ENCODE peak calls at places on chromosome 5, in ten cellular contexts. One of them, this sample, is unnamed.

GRCh38 chr5:14502291-14502690 is 79.3 kb upstream of the OTULINL start:
- DNase-seq in tibial artery: no peak
- DNase-seq in lower lobe of right lung: no peak
- DNase-seq in left lung: no peak
- DNase-seq in fibroblast of villous mesenchyme: no peak
- DNase-seq in A549: no peak
- DNase-seq in foreskin fibroblast: no peak
- DNase-seq in fibroblast of the aortic adventitia: no peak
- DNase-seq in choroid plexus epithelial cell: no peak
- DNase-seq in astrocyte of the spinal cord: no peak
- DNase-seq in this sample: peak

GRCh38 chr5:201672-202071 is 10.4 kb downstream of the LRRC14B start:
- DNase-seq in tibial artery: no peak
- DNase-seq in lower lobe of right lung: no peak
- DNase-seq in left lung: no peak
- DNase-seq in fibroblast of villous mesenchyme: no peak
- DNase-seq in A549: no peak
- DNase-seq in foreskin fibroblast: no peak
- DNase-seq in fibroblast of the aortic adventitia: no peak
- DNase-seq in choroid plexus epithelial cell: no peak
- DNase-seq in astrocyte of the spinal cord: no peak
- DNase-seq in this sample: no peak

GRCh38 chr5:98927988-98928801 is 612 bp downstream of the CHD1 start:
- DNase-seq in tibial artery: peak
- DNase-seq in lower lobe of right lung: peak
- DNase-seq in left lung: peak
- DNase-seq in fibroblast of villous mesenchyme: peak
- DNase-seq in A549: peak
- DNase-seq in foreskin fibroblast: peak
- DNase-seq in fibroblast of the aortic adventitia: peak
- DNase-seq in choroid plexus epithelial cell: peak
- DNase-seq in astrocyte of the spinal cord: peak
- DNase-seq in this sample: peak

GRCh38 chr5:108655750-108656450 is 91.8 kb upstream of the FER start:
- DNase-seq in tibial artery: no peak
- DNase-seq in lower lobe of right lung: no peak
- DNase-seq in left lung: no peak
- DNase-seq in fibroblast of villous mesenchyme: peak
- DNase-seq in A549: peak
- DNase-seq in foreskin fibroblast: no peak
- DNase-seq in fibroblast of the aortic adventitia: peak
- DNase-seq in choroid plexus epithelial cell: peak
- DNase-seq in astrocyte of the spinal cord: peak
- DNase-seq in this sample: peak

GRCh38 chr5:78915170-78915569 is 69.9 kb downstream of the ARSB start:
- DNase-seq in tibial artery: no peak
- DNase-seq in lower lobe of right lung: no peak
- DNase-seq in left lung: no peak
- DNase-seq in fibroblast of villous mesenchyme: no peak
- DNase-seq in A549: no peak
- DNase-seq in foreskin fibroblast: no peak
- DNase-seq in fibroblast of the aortic adventitia: no peak
- DNase-seq in choroid plexus epithelial cell: no peak
- DNase-seq in astrocyte of the spinal cord: no peak
- DNase-seq in this sample: no peak

GRCh38 chr5:115414406-115415142 is 118.1 kb upstream of the CCDC112 start:
- DNase-seq in tibial artery: no peak
- DNase-seq in lower lobe of right lung: peak
- DNase-seq in left lung: no peak
- DNase-seq in fibroblast of villous mesenchyme: peak
- DNase-seq in A549: no peak
- DNase-seq in foreskin fibroblast: peak
- DNase-seq in fibroblast of the aortic adventitia: peak
- DNase-seq in choroid plexus epithelial cell: peak
- DNase-seq in astrocyte of the spinal cord: peak
- DNase-seq in this sample: peak

GRCh38 chr5:163893301-163893700 is 387.9 kb downstream of the MAT2B start:
- DNase-seq in tibial artery: no peak
- DNase-seq in lower lobe of right lung: no peak
- DNase-seq in left lung: no peak
- DNase-seq in fibroblast of villous mesenchyme: peak
- DNase-seq in A549: no peak
- DNase-seq in foreskin fibroblast: peak
- DNase-seq in fibroblast of the aortic adventitia: peak
- DNase-seq in choroid plexus epithelial cell: peak
- DNase-seq in astrocyte of the spinal cord: no peak
- DNase-seq in this sample: peak

GRCh38 chr5:131523500-131524185 is 111.4 kb downstream of the RAPGEF6 start:
- DNase-seq in tibial artery: no peak
- DNase-seq in lower lobe of right lung: no peak
- DNase-seq in left lung: no peak
- DNase-seq in fibroblast of villous mesenchyme: no peak
- DNase-seq in A549: no peak
- DNase-seq in foreskin fibroblast: no peak
- DNase-seq in fibroblast of the aortic adventitia: no peak
- DNase-seq in choroid plexus epithelial cell: no peak
- DNase-seq in astrocyte of the spinal cord: no peak
- DNase-seq in this sample: no peak

GRCh38 chr5:38645508-38645907 is 89.1 kb upstream of the LIFR start:
- DNase-seq in tibial artery: peak
- DNase-seq in lower lobe of right lung: no peak
- DNase-seq in left lung: no peak
- DNase-seq in fibroblast of villous mesenchyme: no peak
- DNase-seq in A549: no peak
- DNase-seq in foreskin fibroblast: peak
- DNase-seq in fibroblast of the aortic adventitia: peak
- DNase-seq in choroid plexus epithelial cell: no peak
- DNase-seq in astrocyte of the spinal cord: no peak
- DNase-seq in this sample: peak

GRCh38 chr5:154313360-154314017 is 123.0 kb downstream of the GALNT10 start:
- DNase-seq in tibial artery: no peak
- DNase-seq in lower lobe of right lung: no peak
- DNase-seq in left lung: no peak
- DNase-seq in fibroblast of villous mesenchyme: no peak
- DNase-seq in A549: no peak
- DNase-seq in foreskin fibroblast: no peak
- DNase-seq in fibroblast of the aortic adventitia: no peak
- DNase-seq in choroid plexus epithelial cell: no peak
- DNase-seq in astrocyte of the spinal cord: no peak
- DNase-seq in this sample: no peak
- TF ChIP-seq CTCF in tibial artery: no peak
- TF ChIP-seq CTCF in lower lobe of right lung: no peak
- TF ChIP-seq CTCF in left lung: no peak
- TF ChIP-seq CTCF in fibroblast of villous mesenchyme: no peak
- TF ChIP-seq CTCF in A549: no peak
- TF ChIP-seq CTCF in foreskin fibroblast: no peak
- TF ChIP-seq CTCF in fibroblast of the aortic adventitia: no peak
- TF ChIP-seq CTCF in choroid plexus epithelial cell: no peak
- TF ChIP-seq CTCF in astrocyte of the spinal cord: no peak
- TF ChIP-seq CTCF in this sample: no peak

GRCh38 chr5:77398458-77398857 is 93.7 kb downstream of the WDR41 start:
- DNase-seq in tibial artery: no peak
- DNase-seq in lower lobe of right lung: no peak
- DNase-seq in left lung: no peak
- DNase-seq in fibroblast of villous mesenchyme: no peak
- DNase-seq in A549: no peak
- DNase-seq in foreskin fibroblast: no peak
- DNase-seq in fibroblast of the aortic adventitia: no peak
- DNase-seq in choroid plexus epithelial cell: no peak
- DNase-seq in astrocyte of the spinal cord: no peak
- DNase-seq in this sample: no peak
- H3K4me3 ChIP-seq in tibial artery: no peak
- H3K4me3 ChIP-seq in lower lobe of right lung: no peak
- H3K4me3 ChIP-seq in left lung: no peak
- H3K4me3 ChIP-seq in fibroblast of villous mesenchyme: no peak
- H3K4me3 ChIP-seq in A549: no peak
- H3K4me3 ChIP-seq in foreskin fibroblast: no peak
- H3K4me3 ChIP-seq in fibroblast of the aortic adventitia: no peak
- H3K4me3 ChIP-seq in choroid plexus epithelial cell: no peak
- H3K4me3 ChIP-seq in astrocyte of the spinal cord: no peak
- H3K4me3 ChIP-seq in this sample: no peak

GRCh38 chr5:42230839-42231238 is 192.4 kb upstream of the GHR start:
- DNase-seq in tibial artery: no peak
- DNase-seq in lower lobe of right lung: no peak
- DNase-seq in left lung: no peak
- DNase-seq in fibroblast of villous mesenchyme: no peak
- DNase-seq in A549: no peak
- DNase-seq in foreskin fibroblast: no peak
- DNase-seq in fibroblast of the aortic adventitia: no peak
- DNase-seq in choroid plexus epithelial cell: no peak
- DNase-seq in astrocyte of the spinal cord: no peak
- DNase-seq in this sample: no peak

GRCh38 chr5:42228279-42228678 is 195.0 kb upstream of the GHR start:
- DNase-seq in tibial artery: no peak
- DNase-seq in lower lobe of right lung: no peak
- DNase-seq in left lung: no peak
- DNase-seq in fibroblast of villous mesenchyme: no peak
- DNase-seq in A549: no peak
- DNase-seq in foreskin fibroblast: peak
- DNase-seq in fibroblast of the aortic adventitia: no peak
- DNase-seq in choroid plexus epithelial cell: no peak
- DNase-seq in astrocyte of the spinal cord: no peak
- DNase-seq in this sample: peak

DNA sequence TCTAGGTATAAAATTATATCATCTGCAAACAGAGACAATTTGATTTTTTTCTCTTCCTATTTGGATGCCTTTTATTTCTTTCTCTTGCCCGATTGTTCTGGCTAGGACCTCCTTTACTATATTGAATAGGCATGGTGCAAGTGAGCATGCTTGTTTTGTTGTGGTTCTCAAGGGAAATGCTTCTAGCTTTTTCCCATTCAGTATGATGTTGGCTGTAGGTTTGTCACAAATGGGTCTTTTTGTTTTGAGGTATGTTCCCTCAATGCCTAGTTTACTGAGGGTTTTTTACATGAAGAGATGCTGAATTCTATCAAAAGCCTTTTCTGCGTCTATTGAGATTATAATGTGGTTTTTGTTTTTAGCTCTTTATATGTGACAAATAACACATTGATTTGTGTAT is 198.2 kb upstream of the GHR start:
- DNase-seq in tibial artery: no peak
- DNase-seq in lower lobe of right lung: no peak
- DNase-seq in left lung: no peak
- DNase-seq in fibroblast of villous mesenchyme: no peak
- DNase-seq in A549: no peak
- DNase-seq in foreskin fibroblast: no peak
- DNase-seq in fibroblast of the aortic adventitia: no peak
- DNase-seq in choroid plexus epithelial cell: no peak
- DNase-seq in astrocyte of the spinal cord: no peak
- DNase-seq in this sample: no peak
- TF ChIP-seq CTCF in tibial artery: no peak
- TF ChIP-seq CTCF in lower lobe of right lung: no peak
- TF ChIP-seq CTCF in left lung: no peak
- TF ChIP-seq CTCF in fibroblast of villous mesenchyme: no peak
- TF ChIP-seq CTCF in A549: no peak
- TF ChIP-seq CTCF in foreskin fibroblast: no peak
- TF ChIP-seq CTCF in fibroblast of the aortic adventitia: no peak
- TF ChIP-seq CTCF in choroid plexus epithelial cell: no peak
- TF ChIP-seq CTCF in astrocyte of the spinal cord: no peak
- TF ChIP-seq CTCF in this sample: no peak

DNA sequence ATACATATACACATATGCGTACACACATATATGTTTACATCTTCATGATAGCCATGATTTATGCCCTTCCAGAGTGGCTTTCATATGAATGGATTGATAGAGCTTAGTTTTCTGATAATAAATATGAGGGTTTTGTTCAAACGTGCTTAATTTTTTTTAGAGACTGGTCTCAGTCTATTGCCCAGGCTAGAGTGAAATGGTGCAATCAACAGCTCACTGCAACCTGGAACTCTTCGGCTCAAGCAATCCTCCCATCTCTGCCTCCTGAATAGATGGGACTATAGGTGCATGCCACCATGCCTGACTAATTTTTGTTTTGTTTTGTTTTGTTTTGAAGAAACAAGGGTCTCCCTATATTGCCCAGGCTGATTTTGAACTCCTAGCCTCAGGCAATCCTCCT is 48.6 kb upstream of the ZSWIM6 start:
- DNase-seq in tibial artery: no peak
- DNase-seq in lower lobe of right lung: no peak
- DNase-seq in left lung: no peak
- DNase-seq in fibroblast of villous mesenchyme: no peak
- DNase-seq in A549: no peak
- DNase-seq in foreskin fibroblast: no peak
- DNase-seq in fibroblast of the aortic adventitia: no peak
- DNase-seq in choroid plexus epithelial cell: no peak
- DNase-seq in astrocyte of the spinal cord: no peak
- DNase-seq in this sample: no peak
- H3K4me3 ChIP-seq in tibial artery: no peak
- H3K4me3 ChIP-seq in lower lobe of right lung: no peak
- H3K4me3 ChIP-seq in left lung: no peak
- H3K4me3 ChIP-seq in fibroblast of villous mesenchyme: no peak
- H3K4me3 ChIP-seq in A549: no peak
- H3K4me3 ChIP-seq in foreskin fibroblast: no peak
- H3K4me3 ChIP-seq in fibroblast of the aortic adventitia: no peak
- H3K4me3 ChIP-seq in choroid plexus epithelial cell: no peak
- H3K4me3 ChIP-seq in astrocyte of the spinal cord: no peak
- H3K4me3 ChIP-seq in this sample: no peak

GRCh38 chr5:140855772-140856674 is at the start of gene PCDHA10:
- DNase-seq in tibial artery: no peak
- DNase-seq in lower lobe of right lung: no peak
- DNase-seq in left lung: no peak
- DNase-seq in fibroblast of villous mesenchyme: peak
- DNase-seq in A549: peak
- DNase-seq in foreskin fibroblast: no peak
- DNase-seq in fibroblast of the aortic adventitia: peak
- DNase-seq in choroid plexus epithelial cell: no peak
- DNase-seq in astrocyte of the spinal cord: peak
- DNase-seq in this sample: peak
- TF ChIP-seq CTCF in tibial artery: no peak
- TF ChIP-seq CTCF in lower lobe of right lung: peak
- TF ChIP-seq CTCF in left lung: no peak
- TF ChIP-seq CTCF in fibroblast of villous mesenchyme: peak
- TF ChIP-seq CTCF in A549: no peak
- TF ChIP-seq CTCF in foreskin fibroblast: no peak
- TF ChIP-seq CTCF in fibroblast of the aortic adventitia: no peak
- TF ChIP-seq CTCF in choroid plexus epithelial cell: no peak
- TF ChIP-seq CTCF in astrocyte of the spinal cord: no peak
- TF ChIP-seq CTCF in this sample: peak

GRCh38 chr5:129496875-129497274 is 36.8 kb downstream of the ADAMTS19 start:
- DNase-seq in tibial artery: no peak
- DNase-seq in lower lobe of right lung: no peak
- DNase-seq in left lung: no peak
- DNase-seq in fibroblast of villous mesenchyme: no peak
- DNase-seq in A549: no peak
- DNase-seq in foreskin fibroblast: no peak
- DNase-seq in fibroblast of the aortic adventitia: no peak
- DNase-seq in choroid plexus epithelial cell: no peak
- DNase-seq in astrocyte of the spinal cord: no peak
- DNase-seq in this sample: no peak
- H3K4me3 ChIP-seq in tibial artery: no peak
- H3K4me3 ChIP-seq in lower lobe of right lung: no peak
- H3K4me3 ChIP-seq in left lung: no peak
- H3K4me3 ChIP-seq in fibroblast of villous mesenchyme: no peak
- H3K4me3 ChIP-seq in A549: no peak
- H3K4me3 ChIP-seq in foreskin fibroblast: no peak
- H3K4me3 ChIP-seq in fibroblast of the aortic adventitia: no peak
- H3K4me3 ChIP-seq in choroid plexus epithelial cell: no peak
- H3K4me3 ChIP-seq in astrocyte of the spinal cord: no peak
- H3K4me3 ChIP-seq in this sample: no peak

GRCh38 chr5:7850533-7851239 is at the start of gene CFAP90:
- DNase-seq in tibial artery: no peak
- DNase-seq in lower lobe of right lung: peak
- DNase-seq in left lung: peak
- DNase-seq in fibroblast of villous mesenchyme: peak
- DNase-seq in A549: peak
- DNase-seq in foreskin fibroblast: no peak
- DNase-seq in fibroblast of the aortic adventitia: no peak
- DNase-seq in choroid plexus epithelial cell: peak
- DNase-seq in astrocyte of the spinal cord: peak
- DNase-seq in this sample: peak
- TF ChIP-seq CTCF in tibial artery: peak
- TF ChIP-seq CTCF in lower lobe of right lung: peak
- TF ChIP-seq CTCF in left lung: no peak
- TF ChIP-seq CTCF in fibroblast of villous mesenchyme: peak
- TF ChIP-seq CTCF in A549: no peak
- TF ChIP-seq CTCF in foreskin fibroblast: peak
- TF ChIP-seq CTCF in fibroblast of the aortic adventitia: peak
- TF ChIP-seq CTCF in choroid plexus epithelial cell: peak
- TF ChIP-seq CTCF in astrocyte of the spinal cord: peak
- TF ChIP-seq CTCF in this sample: peak